ENCODE peak calls at places on chromosomes 3 and 15, in six cellular contexts. N, G, J, S, C and M are unnamed samples.

GRCh38 chr3:187021748-187022402 is 91.5 kb downstream of the ST6GAL1 start:
- ATAC-seq in N (no peak), G (no peak), J (no peak), S (no peak), C (no peak), M (peak)

GRCh38 chr3:14487821-14488220 is 52.3 kb downstream of the GRIP2 start:
- ATAC-seq in N (no peak), G (no peak), J (no peak), S (no peak), C (no peak), M (no peak)

GRCh38 chr3:195876297-195877031 is 31.9 kb downstream of the TNK2 start:
- ATAC-seq in N (peak), G (no peak), J (peak), S (peak), C (peak), M (peak)

GRCh38 chr15:34603095-34603494 is 19.6 kb upstream of the GOLGA8B start:
- ATAC-seq in N (no peak), G (no peak), J (no peak), S (no peak), C (no peak), M (no peak)

GRCh38 chr3:142495103-142495502 is 47.3 kb upstream of the XRN1 start:
- ATAC-seq in N (no peak), G (no peak), J (no peak), S (no peak), C (no peak), M (no peak)

GRCh38 chr3:187212705-187213104 is 15.4 kb downstream of the RTP1 start:
- ATAC-seq in N (no peak), G (no peak), J (peak), S (peak), C (no peak), M (no peak)

GRCh38 chr15:70505411-70505919 is 257.9 kb downstream of the UACA start:
- ATAC-seq in N (peak), G (peak), J (peak), S (peak), C (no peak), M (peak)

GRCh38 chr3:10140996-10141546 is 507 bp upstream of the VHL start:
- ATAC-seq in N (no peak), G (peak), J (no peak), S (no peak), C (no peak), M (no peak)

GRCh38 chr3:47018269-47018611 is 38.8 kb downstream of the NBEAL2 start:
- ATAC-seq in N (no peak), G (no peak), J (no peak), S (no peak), C (no peak), M (no peak)

GRCh38 chr3:71805199-71805598 is 20.3 kb upstream of the PROK2 start:
- ATAC-seq in N (no peak), G (no peak), J (no peak), S (peak), C (no peak), M (no peak)

GRCh38 chr15:59274126-59274970 is 67.7 kb downstream of the LDHAL6B start:
- ATAC-seq in N (no peak), G (no peak), J (no peak), S (peak), C (no peak), M (peak)

GRCh38 chr3:50322386-50323091 is at the start of gene HYAL2:
- ATAC-seq in N (no peak), G (no peak), J (peak), S (peak), C (no peak), M (no peak)

GRCh38 chr15:96245252-96245651 is 85.2 kb upstream of the NR2F2 start:
- ATAC-seq in N (no peak), G (no peak), J (no peak), S (no peak), C (no peak), M (no peak)

GRCh38 chr3:183106635-183107034 is 7.3 kb upstream of the MCCC1 start:
- ATAC-seq in N (no peak), G (no peak), J (no peak), S (no peak), C (no peak), M (no peak)

GRCh38 chr3:186194451-186194811 is 85.5 kb upstream of the ETV5 start:
- ATAC-seq in N (peak), G (no peak), J (peak), S (no peak), C (no peak), M (no peak)

GRCh38 chr3:42796332-42796885 is 7.9 kb downstream of the HIGD1A start:
- ATAC-seq in N (no peak), G (no peak), J (no peak), S (no peak), C (no peak), M (no peak)

GRCh38 chr3:39414421-39414907 is 7.9 kb downstream of the RPSA start:
- ATAC-seq in N (peak), G (peak), J (peak), S (peak), C (peak), M (peak)

GRCh38 chr3:195385526-195385925 is 57.3 kb downstream of the ACAP2 start:
- ATAC-seq in N (no peak), G (no peak), J (no peak), S (peak), C (no peak), M (no peak)

GRCh38 chr3:12955651-12956315 is 114.4 kb upstream of the RPL32 start:
- ATAC-seq in N (no peak), G (no peak), J (peak), S (no peak), C (no peak), M (no peak)

GRCh38 chr3:122627301-122627700 is 49.9 kb downstream of the PARP15 start:
- ATAC-seq in N (no peak), G (no peak), J (no peak), S (peak), C (no peak), M (no peak)

GRCh38 chr3:107969525-107969924 is 121.3 kb downstream of the CD47 start:
- ATAC-seq in N (peak), G (no peak), J (peak), S (no peak), C (no peak), M (no peak)

GRCh38 chr15:48862705-48863104 is 15.2 kb upstream of the EID1 start:
- ATAC-seq in N (no peak), G (peak), J (no peak), S (peak), C (no peak), M (no peak)

GRCh38 chr15:80509800-80510199 is 105.6 kb downstream of the ARNT2 start:
- ATAC-seq in N (no peak), G (peak), J (no peak), S (no peak), C (no peak), M (no peak)

GRCh38 chr3:99699841-99700240 is 61.4 kb downstream of the COL8A1 start:
- ATAC-seq in N (no peak), G (no peak), J (peak), S (no peak), C (no peak), M (no peak)

GRCh38 chr3:124574012-124574411 is 156.2 kb upstream of the UMPS start:
- ATAC-seq in N (no peak), G (no peak), J (no peak), S (no peak), C (no peak), M (peak)